ENCODE peak calls at places on chromosomes 3 and 15, in six cellular contexts. F is NCI-H1694; I is GDM1; P is choroid plexus epithelial cell; T is CD8-positive, alpha-beta T cell; A is left kidney. E is an unnamed sample.

GRCh38 chr3:50502584-50503423 is 630 bp downstream of the CACNA2D2 start:
- DNase-seq in T (no peak), A (peak; percentile 66), F (no peak), P (no peak), I (no peak), E (no peak)

GRCh38 chr3:127964053-127964452 is 49.0 kb downstream of the KBTBD12 start:
- DNase-seq in A (peak; percentile 13), P (peak; percentile 79), I (no peak), F (no peak), T (no peak), E (peak; percentile 88)

GRCh38 chr15:70401709-70402108 is 304.0 kb upstream of the TLE3 start:
- DNase-seq in P (no peak), F (no peak), A (no peak), T (no peak), I (no peak), E (no peak)

GRCh38 chr3:31029756-31030155 is 135.3 kb upstream of the GADL1 start:
- DNase-seq in F (no peak), P (no peak), I (no peak), T (no peak), A (peak; percentile 91), E (no peak)

GRCh38 chr3:171162986-171163723 is 136.6 kb upstream of the SLC2A2 start:
- DNase-seq in T (no peak), F (no peak), I (no peak), A (no peak), P (peak; percentile 44), E (peak; percentile 6)

GRCh38 chr15:44435893-44436667 is 8.7 kb downstream of the CTDSPL2 start:
- DNase-seq in F (no peak), T (no peak), I (no peak), P (no peak), A (no peak), E (no peak)

GRCh38 chr3:24096695-24097290 is 151.7 kb downstream of the NR1D2 start:
- DNase-seq in I (no peak), T (no peak), P (no peak), F (no peak), A (no peak), E (no peak)

GRCh38 chr3:29593802-29594201 is 312.9 kb downstream of the RBMS3 start:
- DNase-seq in A (no peak), T (no peak), F (no peak), P (no peak), I (no peak), E (no peak)

GRCh38 chr15:88396382-88396781 is 70.8 kb downstream of the MRPL46 start:
- DNase-seq in I (no peak), P (no peak), T (no peak), A (peak; percentile 64), F (no peak), E (peak; percentile 3)

GRCh38 chr3:196440041-196440537 is 7.9 kb upstream of the UBXN7 start:
- DNase-seq in T (no peak), I (no peak), F (no peak), P (peak; percentile 18), A (no peak), E (no peak)

GRCh38 chr3:40294434-40294833 is 15.1 kb upstream of the EIF1B start:
- DNase-seq in A (no peak), I (no peak), T (no peak), P (no peak), F (no peak), E (no peak)

GRCh38 chr15:39587910-39588530 is 7.1 kb downstream of the THBS1 start:
- DNase-seq in I (no peak), A (peak; percentile 31), T (no peak), F (no peak), P (peak; percentile 40), E (no peak)

GRCh38 chr3:180720012-180720411 is 40.7 kb upstream of the CCDC39 start:
- DNase-seq in A (no peak), F (no peak), T (no peak), I (no peak), P (no peak), E (no peak)

GRCh38 chr3:142916611-142917010 is 27.7 kb upstream of the PCOLCE2 start:
- DNase-seq in F (no peak), I (no peak), A (no peak), P (no peak), T (no peak), E (no peak)

GRCh38 chr3:155230382-155230781 is 63.1 kb downstream of the STRIT1 start:
- DNase-seq in P (peak; percentile 93), I (no peak), A (no peak), T (no peak), F (no peak), E (no peak)

GRCh38 chr15:76289582-76289981 is 21.7 kb downstream of the ETFA start:
- DNase-seq in F (no peak), T (no peak), P (peak; percentile 37), A (no peak), I (no peak), E (no peak)

E was measured in NCI-H2171 treated with DMSO at 0.1 percent for 48 hours.